ENCODE peak calls at places on chromosomes 11 and 22, in six cellular contexts. M, T, U, J, E and A are unnamed samples. For H3K4me1, the result is how much of the 10 kb centered on the place peaks cover.

GRCh38 chr11:95154514-95154913 is 64.9 kb downstream of the ENDOD1 start:
- DNase-seq in M (peak), T (peak), U (no peak), J (peak), E (peak), A (peak)

GRCh38 chr11:19398772-19399542 is 158.2 kb upstream of the E2F8 start:
- DNase-seq in M (peak), T (peak), U (no peak), J (peak), E (no peak), A (no peak)

GRCh38 chr11:3022982-3023381 is 30.9 kb upstream of the NAP1L4 start:
- DNase-seq in M (peak), T (no peak), U (no peak), J (no peak), E (no peak), A (no peak)

GRCh38 chr11:27395556-27396258 is 32.7 kb upstream of the CCDC34 start:
- DNase-seq in M (peak), T (no peak), U (no peak), J (peak), E (no peak), A (no peak)

GRCh38 chr22:42077486-42078125 is 1.9 kb upstream of the SMDT1 start:
- DNase-seq in M (no peak), T (no peak), U (no peak), J (no peak), E (no peak), A (no peak)

GRCh38 chr11:16923987-16924386 is 90.2 kb downstream of the PLEKHA7 start:
- DNase-seq in M (no peak), T (no peak), U (no peak), J (no peak), E (no peak), A (no peak)

GRCh38 chr11:117559698-117560097 is 232.0 kb downstream of the CEP164 start:
- DNase-seq in M (no peak), T (no peak), U (no peak), J (no peak), E (no peak), A (no peak)

GRCh38 chr11:107183963-107184362 is 165.7 kb upstream of the GUCY1A2 start:
- DNase-seq in M (no peak), T (no peak), U (no peak), J (no peak), E (no peak), A (no peak)

GRCh38 chr11:131572423-131572822 is 202.0 kb downstream of the NTM start:
- DNase-seq in M (no peak), T (no peak), U (no peak), J (no peak), E (no peak), A (no peak)

GRCh38 chr11:44987506-44987905 is 36.8 kb upstream of the TP53I11 start:
- DNase-seq in M (no peak), T (no peak), U (no peak), J (no peak), E (no peak), A (no peak)

GRCh38 chr11:96185220-96185768 is 157.7 kb downstream of the MAML2 start:
- DNase-seq in M (no peak), T (no peak), U (no peak), J (no peak), E (no peak), A (no peak)

GRCh38 chr11:128902515-128903066 is 11.4 kb downstream of the KCNJ5 start:
- DNase-seq in M (no peak), T (no peak), U (no peak), J (no peak), E (no peak), A (no peak)
- H3K4me1 ChIP-seq in M (under half), T (under half), U (under half), J (under half), E (under half), A (under half)

DNA sequence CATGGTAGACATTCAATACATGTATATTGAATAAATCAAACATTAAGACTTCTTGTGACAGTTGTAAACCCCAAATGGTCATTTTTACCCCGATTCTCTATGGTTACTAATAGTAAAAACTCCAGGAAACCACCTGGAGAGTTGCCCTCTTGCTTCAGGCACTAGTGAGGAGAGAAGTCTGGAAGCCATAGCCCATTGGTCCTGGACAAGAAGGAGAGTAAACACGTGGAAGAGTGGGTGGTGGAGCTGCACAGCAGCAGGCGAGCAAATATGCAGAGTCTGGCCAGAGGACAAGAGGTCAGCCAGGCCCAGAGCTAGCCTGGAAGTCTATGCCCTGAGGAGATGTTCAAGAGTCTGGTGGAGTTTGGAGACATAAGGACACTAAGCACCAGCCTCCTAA is 17.7 kb downstream of the DCHS1 start:
- DNase-seq in M (peak), T (no peak), U (no peak), J (peak), E (no peak), A (no peak)
- H3K4me1 ChIP-seq in M (under half), T (under half), U (half or more), J (under half), E (under half), A (under half)

GRCh38 chr11:69304258-69304657 is 10.3 kb downstream of the MYEOV start:
- DNase-seq in M (no peak), T (no peak), U (no peak), J (no peak), E (no peak), A (no peak)

GRCh38 chr11:69303427-69303826 is 9.5 kb downstream of the MYEOV start:
- DNase-seq in M (no peak), T (no peak), U (no peak), J (no peak), E (no peak), A (no peak)

GRCh38 chr11:69301033-69301490 is 7.1 kb downstream of the MYEOV start:
- DNase-seq in M (no peak), T (no peak), U (no peak), J (no peak), E (no peak), A (no peak)

GRCh38 chr11:69301491-69302401 is 7.8 kb downstream of the MYEOV start:
- DNase-seq in M (peak), T (no peak), U (no peak), J (peak), E (no peak), A (peak)

GRCh38 chr11:69302447-69302846 is 8.5 kb downstream of the MYEOV start:
- DNase-seq in M (no peak), T (no peak), U (no peak), J (no peak), E (no peak), A (no peak)
- H3K4me1 ChIP-seq in M (under half), T (under half), U (under half), J (under half), E (under half), A (half or more)

GRCh38 chr11:57375490-57375889 is 5.5 kb downstream of the PRG3 start:
- DNase-seq in M (no peak), T (no peak), U (no peak), J (no peak), E (no peak), A (no peak)
- H3K4me1 ChIP-seq in M (under half), T (under half), U (under half), J (under half), E (under half), A (under half)